ENCODE peak calls at places on chromosomes 5 and 9, in ten cellular contexts. One of them, this sample, is unnamed.

GRCh38 chr5:35202319-35203111 is 27.8 kb downstream of the PRLR start:
- DNase-seq in glutamatergic neuron: peak; percentile 70
- DNase-seq in GM20000: peak; percentile 29
- DNase-seq in ovary: no peak
- DNase-seq in uterus: no peak
- DNase-seq in lower leg skin: no peak
- DNase-seq in tibial artery: peak; percentile 53
- DNase-seq in IMR-90: peak; percentile 52
- DNase-seq in RWPE1: peak; percentile 31
- DNase-seq in foreskin fibroblast: peak; percentile 70
- DNase-seq in this sample: peak; percentile 69

GRCh38 chr5:159616967-159617366 is 286.7 kb upstream of the IL12B start:
- DNase-seq in glutamatergic neuron: no peak
- DNase-seq in GM20000: no peak
- DNase-seq in ovary: no peak
- DNase-seq in uterus: no peak
- DNase-seq in lower leg skin: no peak
- DNase-seq in tibial artery: no peak
- DNase-seq in IMR-90: peak; percentile 16
- DNase-seq in RWPE1: peak; percentile 76
- DNase-seq in foreskin fibroblast: peak; percentile 70
- DNase-seq in this sample: no peak

GRCh38 chr9:94706922-94707321 is 19.6 kb upstream of the AOPEP start:
- DNase-seq in glutamatergic neuron: no peak
- DNase-seq in GM20000: no peak
- DNase-seq in ovary: no peak
- DNase-seq in uterus: no peak
- DNase-seq in lower leg skin: peak; percentile 37
- DNase-seq in tibial artery: no peak
- DNase-seq in IMR-90: no peak
- DNase-seq in RWPE1: no peak
- DNase-seq in foreskin fibroblast: no peak
- DNase-seq in this sample: no peak

GRCh38 chr5:107476783-107477182 is 194.0 kb downstream of the EFNA5 start:
- DNase-seq in glutamatergic neuron: no peak
- DNase-seq in GM20000: peak; percentile 48
- DNase-seq in ovary: no peak
- DNase-seq in uterus: no peak
- DNase-seq in lower leg skin: no peak
- DNase-seq in tibial artery: no peak
- DNase-seq in IMR-90: no peak
- DNase-seq in RWPE1: no peak
- DNase-seq in foreskin fibroblast: no peak
- DNase-seq in this sample: peak; percentile 10

GRCh38 chr5:80761176-80761575 is 106.4 kb upstream of the DHFR start:
- DNase-seq in glutamatergic neuron: no peak
- DNase-seq in GM20000: no peak
- DNase-seq in ovary: no peak
- DNase-seq in uterus: no peak
- DNase-seq in lower leg skin: no peak
- DNase-seq in tibial artery: no peak
- DNase-seq in IMR-90: no peak
- DNase-seq in RWPE1: no peak
- DNase-seq in foreskin fibroblast: no peak
- DNase-seq in this sample: no peak

GRCh38 chr5:92147263-92147662 is 764.1 kb upstream of the ARRDC3 start:
- DNase-seq in glutamatergic neuron: no peak
- DNase-seq in GM20000: no peak
- DNase-seq in ovary: no peak
- DNase-seq in uterus: no peak
- DNase-seq in lower leg skin: no peak
- DNase-seq in tibial artery: no peak
- DNase-seq in IMR-90: no peak
- DNase-seq in RWPE1: no peak
- DNase-seq in foreskin fibroblast: no peak
- DNase-seq in this sample: no peak

GRCh38 chr5:179313849-179314521 is 31.3 kb downstream of the ADAMTS2 start:
- DNase-seq in glutamatergic neuron: peak; percentile 27
- DNase-seq in GM20000: no peak
- DNase-seq in ovary: peak; percentile 92
- DNase-seq in uterus: peak; percentile 96
- DNase-seq in lower leg skin: peak; percentile 94
- DNase-seq in tibial artery: peak; percentile 88
- DNase-seq in IMR-90: peak; percentile 96
- DNase-seq in RWPE1: no peak
- DNase-seq in foreskin fibroblast: peak; percentile 99
- DNase-seq in this sample: no peak

GRCh38 chr5:1772634-1773033 is 27.0 kb downstream of the MRPL36 start:
- DNase-seq in glutamatergic neuron: no peak
- DNase-seq in GM20000: no peak
- DNase-seq in ovary: no peak
- DNase-seq in uterus: no peak
- DNase-seq in lower leg skin: no peak
- DNase-seq in tibial artery: no peak
- DNase-seq in IMR-90: peak; percentile 66
- DNase-seq in RWPE1: peak; percentile 31
- DNase-seq in foreskin fibroblast: peak; percentile 77
- DNase-seq in this sample: no peak

GRCh38 chr5:168818586-168818985 is 239.4 kb upstream of the PANK3 start:
- DNase-seq in glutamatergic neuron: no peak
- DNase-seq in GM20000: no peak
- DNase-seq in ovary: no peak
- DNase-seq in uterus: no peak
- DNase-seq in lower leg skin: no peak
- DNase-seq in tibial artery: no peak
- DNase-seq in IMR-90: no peak
- DNase-seq in RWPE1: no peak
- DNase-seq in foreskin fibroblast: no peak
- DNase-seq in this sample: no peak

GRCh38 chr5:167579701-167580045 is 711.8 kb upstream of the WWC1 start:
- DNase-seq in glutamatergic neuron: no peak
- DNase-seq in GM20000: no peak
- DNase-seq in ovary: no peak
- DNase-seq in uterus: no peak
- DNase-seq in lower leg skin: no peak
- DNase-seq in tibial artery: no peak
- DNase-seq in IMR-90: peak; percentile 56
- DNase-seq in RWPE1: no peak
- DNase-seq in foreskin fibroblast: peak; percentile 15
- DNase-seq in this sample: no peak

GRCh38 chr5:167585184-167585583 is 706.3 kb upstream of the WWC1 start:
- DNase-seq in glutamatergic neuron: no peak
- DNase-seq in GM20000: no peak
- DNase-seq in ovary: no peak
- DNase-seq in uterus: no peak
- DNase-seq in lower leg skin: no peak
- DNase-seq in tibial artery: no peak
- DNase-seq in IMR-90: no peak
- DNase-seq in RWPE1: no peak
- DNase-seq in foreskin fibroblast: no peak
- DNase-seq in this sample: no peak

GRCh38 chr5:167580608-167581007 is 710.8 kb upstream of the WWC1 start:
- DNase-seq in glutamatergic neuron: no peak
- DNase-seq in GM20000: no peak
- DNase-seq in ovary: no peak
- DNase-seq in uterus: no peak
- DNase-seq in lower leg skin: no peak
- DNase-seq in tibial artery: no peak
- DNase-seq in IMR-90: no peak
- DNase-seq in RWPE1: no peak
- DNase-seq in foreskin fibroblast: no peak
- DNase-seq in this sample: no peak

GRCh38 chr5:167582916-167583315 is 708.5 kb upstream of the WWC1 start:
- DNase-seq in glutamatergic neuron: no peak
- DNase-seq in GM20000: no peak
- DNase-seq in ovary: no peak
- DNase-seq in uterus: no peak
- DNase-seq in lower leg skin: no peak
- DNase-seq in tibial artery: no peak
- DNase-seq in IMR-90: peak; percentile 26
- DNase-seq in RWPE1: no peak
- DNase-seq in foreskin fibroblast: peak; percentile 20
- DNase-seq in this sample: no peak

GRCh38 chr5:167582263-167582662 is 709.2 kb upstream of the WWC1 start:
- DNase-seq in glutamatergic neuron: no peak
- DNase-seq in GM20000: no peak
- DNase-seq in ovary: no peak
- DNase-seq in uterus: no peak
- DNase-seq in lower leg skin: no peak
- DNase-seq in tibial artery: no peak
- DNase-seq in IMR-90: peak; percentile 8
- DNase-seq in RWPE1: peak; percentile 57
- DNase-seq in foreskin fibroblast: peak; percentile 31
- DNase-seq in this sample: no peak
- TF ChIP-seq CTCF in glutamatergic neuron: no peak
- TF ChIP-seq CTCF in GM20000: no peak
- TF ChIP-seq CTCF in ovary: no peak
- TF ChIP-seq CTCF in uterus: no peak
- TF ChIP-seq CTCF in lower leg skin: no peak
- TF ChIP-seq CTCF in tibial artery: no peak
- TF ChIP-seq CTCF in IMR-90: peak; percentile 57
- TF ChIP-seq CTCF in RWPE1: peak; percentile 54
- TF ChIP-seq CTCF in foreskin fibroblast: no peak
- TF ChIP-seq CTCF in this sample: no peak

DNA sequence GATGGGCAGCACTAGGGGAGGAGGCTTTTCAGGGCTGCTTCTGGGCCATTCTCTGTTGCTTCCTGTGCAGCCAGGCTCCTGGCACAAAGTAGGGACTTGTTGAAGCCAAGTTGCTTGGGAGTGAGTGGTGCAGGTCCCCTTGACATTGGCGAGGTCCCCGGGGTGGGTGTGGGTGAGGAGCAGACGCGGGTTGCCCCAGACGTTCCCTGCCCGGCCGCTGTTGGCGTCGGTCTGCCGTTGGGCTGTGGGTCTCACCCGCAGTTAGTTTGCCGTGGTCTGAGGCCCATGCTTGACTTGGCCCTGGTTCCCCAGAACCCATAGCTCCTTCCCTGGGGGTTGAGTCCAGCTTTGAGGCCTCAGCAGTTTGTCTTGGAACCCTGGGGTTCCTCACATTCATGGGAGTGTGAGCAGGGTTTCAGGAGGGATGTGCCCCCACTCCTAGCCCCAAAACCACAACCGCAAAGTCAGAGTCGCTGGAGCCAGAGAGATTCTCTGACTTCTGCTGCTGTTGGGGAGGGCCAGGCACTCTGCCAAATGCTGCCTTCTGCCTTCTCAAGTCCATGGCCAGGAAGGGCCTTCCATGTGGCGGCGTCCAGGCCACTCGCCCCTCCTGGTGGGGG is 77.5 kb downstream of the RXRA start:
- DNase-seq in glutamatergic neuron: no peak
- DNase-seq in GM20000: peak; percentile 64
- DNase-seq in ovary: peak; percentile 80
- DNase-seq in uterus: peak; percentile 72
- DNase-seq in lower leg skin: peak; percentile 94
- DNase-seq in tibial artery: peak; percentile 89
- DNase-seq in IMR-90: peak; percentile 87
- DNase-seq in RWPE1: no peak
- DNase-seq in foreskin fibroblast: peak; percentile 54
- DNase-seq in this sample: no peak
- TF ChIP-seq CTCF in glutamatergic neuron: no peak
- TF ChIP-seq CTCF in GM20000: no peak
- TF ChIP-seq CTCF in ovary: no peak
- TF ChIP-seq CTCF in uterus: no peak
- TF ChIP-seq CTCF in lower leg skin: no peak
- TF ChIP-seq CTCF in tibial artery: peak; percentile 3
- TF ChIP-seq CTCF in IMR-90: no peak
- TF ChIP-seq CTCF in RWPE1: no peak
- TF ChIP-seq CTCF in foreskin fibroblast: no peak
- TF ChIP-seq CTCF in this sample: no peak

GRCh38 chr5:122835681-122836080 is 9.7 kb upstream of the SNX24 start:
- DNase-seq in glutamatergic neuron: no peak
- DNase-seq in GM20000: no peak
- DNase-seq in ovary: no peak
- DNase-seq in uterus: no peak
- DNase-seq in lower leg skin: no peak
- DNase-seq in tibial artery: no peak
- DNase-seq in IMR-90: no peak
- DNase-seq in RWPE1: no peak
- DNase-seq in foreskin fibroblast: no peak
- DNase-seq in this sample: no peak
- TF ChIP-seq CTCF in glutamatergic neuron: peak; percentile 24
- TF ChIP-seq CTCF in GM20000: no peak
- TF ChIP-seq CTCF in ovary: no peak
- TF ChIP-seq CTCF in uterus: no peak
- TF ChIP-seq CTCF in lower leg skin: no peak
- TF ChIP-seq CTCF in tibial artery: no peak
- TF ChIP-seq CTCF in IMR-90: no peak
- TF ChIP-seq CTCF in RWPE1: no peak
- TF ChIP-seq CTCF in foreskin fibroblast: no peak
- TF ChIP-seq CTCF in this sample: no peak

GRCh38 chr9:35406183-35406959 is 83.5 kb upstream of the RUSC2 start:
- DNase-seq in glutamatergic neuron: peak; percentile 57
- DNase-seq in GM20000: no peak
- DNase-seq in ovary: peak; percentile 70
- DNase-seq in uterus: peak; percentile 66
- DNase-seq in lower leg skin: no peak
- DNase-seq in tibial artery: no peak
- DNase-seq in IMR-90: no peak
- DNase-seq in RWPE1: peak; percentile 36
- DNase-seq in foreskin fibroblast: peak; percentile 36
- DNase-seq in this sample: peak; percentile 36
- TF ChIP-seq CTCF in glutamatergic neuron: no peak
- TF ChIP-seq CTCF in GM20000: no peak
- TF ChIP-seq CTCF in ovary: no peak
- TF ChIP-seq CTCF in uterus: no peak
- TF ChIP-seq CTCF in lower leg skin: no peak
- TF ChIP-seq CTCF in tibial artery: no peak
- TF ChIP-seq CTCF in IMR-90: no peak
- TF ChIP-seq CTCF in RWPE1: no peak
- TF ChIP-seq CTCF in foreskin fibroblast: no peak
- TF ChIP-seq CTCF in this sample: no peak

GRCh38 chr5:54915466-54916027 is 69.8 kb downstream of the ESM1 start:
- DNase-seq in glutamatergic neuron: no peak
- DNase-seq in GM20000: no peak
- DNase-seq in ovary: no peak
- DNase-seq in uterus: no peak
- DNase-seq in lower leg skin: no peak
- DNase-seq in tibial artery: no peak
- DNase-seq in IMR-90: peak; percentile 23
- DNase-seq in RWPE1: no peak
- DNase-seq in foreskin fibroblast: no peak
- DNase-seq in this sample: no peak

GRCh38 chr5:54909126-54909525 is 76.3 kb downstream of the ESM1 start:
- DNase-seq in glutamatergic neuron: no peak
- DNase-seq in GM20000: no peak
- DNase-seq in ovary: no peak
- DNase-seq in uterus: no peak
- DNase-seq in lower leg skin: no peak
- DNase-seq in tibial artery: no peak
- DNase-seq in IMR-90: peak; percentile 6
- DNase-seq in RWPE1: no peak
- DNase-seq in foreskin fibroblast: peak; percentile 39
- DNase-seq in this sample: no peak

GRCh38 chr5:54917323-54917722 is 68.1 kb downstream of the ESM1 start:
- DNase-seq in glutamatergic neuron: no peak
- DNase-seq in GM20000: no peak
- DNase-seq in ovary: no peak
- DNase-seq in uterus: no peak
- DNase-seq in lower leg skin: no peak
- DNase-seq in tibial artery: no peak
- DNase-seq in IMR-90: no peak
- DNase-seq in RWPE1: no peak
- DNase-seq in foreskin fibroblast: no peak
- DNase-seq in this sample: no peak

GRCh38 chr5:54909911-54910870 is 75.2 kb downstream of the ESM1 start:
- DNase-seq in glutamatergic neuron: no peak
- DNase-seq in GM20000: no peak
- DNase-seq in ovary: no peak
- DNase-seq in uterus: no peak
- DNase-seq in lower leg skin: no peak
- DNase-seq in tibial artery: no peak
- DNase-seq in IMR-90: peak; percentile 84
- DNase-seq in RWPE1: no peak
- DNase-seq in foreskin fibroblast: peak; percentile 82
- DNase-seq in this sample: no peak

GRCh38 chr5:54912021-54912420 is 73.4 kb downstream of the ESM1 start:
- DNase-seq in glutamatergic neuron: no peak
- DNase-seq in GM20000: no peak
- DNase-seq in ovary: no peak
- DNase-seq in uterus: no peak
- DNase-seq in lower leg skin: no peak
- DNase-seq in tibial artery: no peak
- DNase-seq in IMR-90: peak; percentile 28
- DNase-seq in RWPE1: no peak
- DNase-seq in foreskin fibroblast: peak; percentile 64
- DNase-seq in this sample: no peak
- TF ChIP-seq CTCF in glutamatergic neuron: no peak
- TF ChIP-seq CTCF in GM20000: no peak
- TF ChIP-seq CTCF in ovary: no peak
- TF ChIP-seq CTCF in uterus: no peak
- TF ChIP-seq CTCF in lower leg skin: no peak
- TF ChIP-seq CTCF in tibial artery: no peak
- TF ChIP-seq CTCF in IMR-90: no peak
- TF ChIP-seq CTCF in RWPE1: no peak
- TF ChIP-seq CTCF in foreskin fibroblast: no peak
- TF ChIP-seq CTCF in this sample: no peak

This sample was measured in endothelial cell.